ENCODE peak calls at places on chromosomes 6 and 20, in seven cellular contexts. E is sigmoid colon; I is posterior cingulate gyrus; W is CD8-positive, alpha-beta memory T cell; T is caudate nucleus; X is HEK293T; M is activated naive CD4-positive, alpha-beta T cell. C is an unnamed sample.

GRCh38 chr20:36344517-36345132 is 38.5 kb downstream of the DLGAP4 start:
- DNase-seq in E (no peak), I (no peak), X (peak), W (no peak), M (no peak), T (no peak), C (peak)

GRCh38 chr6:25446815-25447569 is 167.8 kb downstream of the CARMIL1 start:
- DNase-seq in I (no peak), E (no peak), M (no peak), W (no peak), X (no peak), T (no peak), C (no peak)

GRCh38 chr20:10705801-10706459 is 32.1 kb upstream of the JAG1 start:
- DNase-seq in X (no peak), I (no peak), W (no peak), M (no peak), T (no peak), E (no peak), C (no peak)

GRCh38 chr20:56581701-56582100 is 47.4 kb upstream of the TFAP2C start:
- DNase-seq in I (no peak), E (no peak), T (no peak), X (no peak), M (no peak), W (no peak), C (no peak)

GRCh38 chr20:25077610-25078169 is 4.3 kb downstream of the VSX1 start:
- DNase-seq in T (no peak), I (no peak), X (no peak), W (no peak), M (no peak), E (peak), C (no peak)

GRCh38 chr20:58511861-58512260 is 3.3 kb downstream of the APCDD1L start:
- DNase-seq in X (no peak), W (no peak), I (no peak), E (no peak), T (no peak), M (no peak), C (no peak)

GRCh38 chr6:128516514-128516898 is 3.9 kb downstream of the PTPRK start:
- DNase-seq in E (no peak), W (no peak), M (no peak), X (peak), T (no peak), I (no peak), C (no peak)

GRCh38 chr20:42134265-42135098 is 516.3 kb upstream of the CHD6 start:
- DNase-seq in E (no peak), M (no peak), X (no peak), T (no peak), I (no peak), W (no peak), C (no peak)

GRCh38 chr6:134316733-134317431 is 1.0 kb downstream of the SGK1 start:
- DNase-seq in T (peak), E (no peak), I (no peak), X (no peak), W (no peak), M (no peak), C (no peak)

GRCh38 chr6:56961151-56961550 is 6.2 kb downstream of the BEND6 start:
- DNase-seq in I (no peak), E (no peak), X (no peak), T (no peak), W (no peak), M (no peak), C (no peak)

GRCh38 chr6:159819098-159819497 is 19.0 kb downstream of the PNLDC1 start:
- DNase-seq in E (no peak), I (no peak), M (no peak), W (no peak), T (no peak), X (no peak), C (no peak)

GRCh38 chr20:17795449-17796095 is 95.8 kb downstream of the BANF2 start:
- DNase-seq in I (no peak), T (no peak), X (no peak), W (no peak), E (no peak), M (no peak), C (no peak)

GRCh38 chr20:39049684-39050554 is 87.8 kb downstream of the DHX35 start:
- DNase-seq in X (peak), E (peak), I (peak), M (peak), W (peak), T (peak), C (peak)

GRCh38 chr20:58145506-58146080 is 82.9 kb downstream of the ANKRD60 start:
- DNase-seq in E (peak), T (no peak), X (no peak), W (no peak), M (no peak), I (no peak), C (no peak)

GRCh38 chr6:41683460-41684310 is 45.4 kb downstream of the MDFI start:
- DNase-seq in T (peak), I (peak), X (peak), W (peak), M (peak), E (peak), C (peak)

GRCh38 chr20:15637971-15638754 is 935.1 kb downstream of the KIF16B start:
- DNase-seq in X (no peak), E (no peak), T (no peak), M (no peak), W (no peak), I (no peak), C (no peak)

GRCh38 chr6:84774174-84775158 is 10.1 kb upstream of the TBX18 start:
- DNase-seq in E (no peak), T (no peak), X (no peak), M (no peak), W (no peak), I (no peak), C (no peak)

GRCh38 chr20:44576297-44576696 is 6.1 kb upstream of the PKIG start:
- DNase-seq in E (no peak), T (no peak), X (peak), W (no peak), M (no peak), I (no peak), C (no peak)

GRCh38 chr6:91081452-91082067 is 494.7 kb upstream of the MAP3K7 start:
- DNase-seq in W (no peak), X (peak), E (no peak), I (no peak), M (no peak), T (no peak), C (no peak)

GRCh38 chr6:67889682-67889995 is 745.4 kb upstream of the ADGRB3 start:
- DNase-seq in E (no peak), X (no peak), W (no peak), T (no peak), M (no peak), I (no peak), C (no peak)

GRCh38 chr6:166465671-166466087 is 82.9 kb upstream of the MPC1 start:
- DNase-seq in W (no peak), E (peak), M (no peak), X (no peak), I (peak), T (peak), C (no peak)

GRCh38 chr20:52004720-52005119 is 186.9 kb downstream of the ZFP64 start:
- DNase-seq in I (no peak), T (no peak), X (no peak), W (no peak), E (no peak), M (no peak), C (no peak)

GRCh38 chr6:77015350-77015749 is 447.9 kb downstream of the HTR1B start:
- DNase-seq in M (no peak), T (no peak), X (no peak), W (no peak), I (no peak), E (no peak), C (no peak)

GRCh38 chr6:48176909-48177308 is 65.9 kb upstream of the PTCHD4 start:
- DNase-seq in T (no peak), M (no peak), E (no peak), W (no peak), I (no peak), X (no peak), C (no peak)

GRCh38 chr6:160135922-160136655 is 14.5 kb downstream of the SLC22A1 start:
- DNase-seq in M (no peak), I (no peak), W (no peak), X (no peak), E (no peak), T (no peak), C (no peak)

GRCh38 chr20:53448426-53448825 is 145.2 kb downstream of the ZNF217 start:
- DNase-seq in W (no peak), T (no peak), E (no peak), X (no peak), I (no peak), M (no peak), C (no peak)

GRCh38 chr20:51985013-51985415 is 182.7 kb upstream of the SALL4 start:
- DNase-seq in I (no peak), E (no peak), M (no peak), X (no peak), W (no peak), T (no peak), C (no peak)

GRCh38 chr6:290111-290932 is 2.0 kb upstream of the DUSP22 start:
- DNase-seq in M (no peak), W (no peak), X (no peak), T (no peak), E (no peak), I (no peak), C (no peak)

GRCh38 chr6:88987922-88988321 is 24.5 kb upstream of the RNGTT start:
- DNase-seq in X (no peak), M (no peak), W (no peak), T (no peak), I (no peak), E (no peak), C (no peak)

GRCh38 chr6:28603920-28604319 is 78.2 kb downstream of the GPX5 start:
- DNase-seq in E (no peak), X (no peak), I (no peak), M (no peak), W (no peak), T (no peak), C (no peak)

GRCh38 chr6:10837692-10837996 is 695 bp downstream of the MAK start:
- DNase-seq in X (peak), T (peak), E (no peak), I (no peak), W (peak), M (no peak), C (no peak)

GRCh38 chr20:64130271-64130670 is 22.9 kb upstream of the NPBWR2 start:
- DNase-seq in T (no peak), I (no peak), W (no peak), M (no peak), E (peak), X (no peak), C (no peak)

GRCh38 chr6:113564401-113565161 is 292.6 kb upstream of the MARCKS start:
- DNase-seq in X (no peak), W (no peak), M (no peak), I (peak), E (peak), T (peak), C (no peak)

GRCh38 chr6:169725270-169726048 is 1.2 kb upstream of the PHF10 start:
- DNase-seq in W (no peak), T (peak), E (peak), M (no peak), X (peak), I (peak), C (no peak)

GRCh38 chr6:20600831-20601230 is 66.6 kb downstream of the CDKAL1 start:
- DNase-seq in T (no peak), M (no peak), I (no peak), W (no peak), E (no peak), X (no peak), C (no peak)